ENCODE peak calls at places on chromosome 16, in four cellular contexts. L is type B pancreatic cell, Z is fibroblast of pulmonary artery, P is HFFc6. Q is an unnamed sample.

GRCh38 chr16:11493531-11493929 is 93.2 kb downstream of the LITAF start:
- DNase-seq in L (no peak), Z (no peak), P (no peak), Q (no peak)

GRCh38 chr16:55502801-55503366 is 6.0 kb upstream of the LPCAT2 start:
- DNase-seq in L (no peak), Z (peak), P (no peak), Q (no peak)

GRCh38 chr16:10981697-10982216 is 37.4 kb downstream of the CLEC16A start:
- DNase-seq in L (no peak), Z (no peak), P (peak), Q (no peak)

GRCh38 chr16:85908444-85908843 is 9.5 kb downstream of the IRF8 start:
- DNase-seq in L (no peak), Z (no peak), P (no peak), Q (no peak)

GRCh38 chr16:56793504-56793903 is 63.6 kb downstream of the NUP93 start:
- DNase-seq in L (no peak), Z (peak), P (peak), Q (no peak)

GRCh38 chr16:76668207-76668725 is 391.1 kb downstream of the CNTNAP4 start:
- DNase-seq in L (no peak), Z (no peak), P (no peak), Q (no peak)

GRCh38 chr16:88941051-88941932 is 35.7 kb downstream of the CBFA2T3 start:
- DNase-seq in L (no peak), Z (no peak), P (no peak), Q (no peak)

GRCh38 chr16:69934044-69934443 is 17.1 kb upstream of the CLEC18A start:
- DNase-seq in L (no peak), Z (no peak), P (no peak), Q (no peak)

GRCh38 chr16:80984124-80984892 is 22.4 kb downstream of the CMC2 start:
- DNase-seq in L (no peak), Z (no peak), P (no peak), Q (no peak)

GRCh38 chr16:50227120-50227519 is 39.2 kb upstream of the ADCY7 start:
- DNase-seq in L (no peak), Z (no peak), P (no peak), Q (no peak)

GRCh38 chr16:85253127-85253941 is 141.1 kb upstream of the CIBAR2 start:
- DNase-seq in L (peak), Z (peak), P (no peak), Q (no peak)

GRCh38 chr16:59950431-59950830 is 1216.3 kb upstream of the GOT2 start:
- DNase-seq in L (no peak), Z (no peak), P (no peak), Q (no peak)

GRCh38 chr16:79988721-79989220 is 388.2 kb upstream of the MAF start:
- DNase-seq in L (no peak), Z (no peak), P (no peak), Q (no peak)

GRCh38 chr16:66705790-66706505 is 9.4 kb upstream of the CMTM4 start:
- DNase-seq in L (no peak), Z (peak), P (peak), Q (no peak)

GRCh38 chr16:2969545-2970521 is 685 bp downstream of the PAQR4 start:
- DNase-seq in L (no peak), Z (peak), P (peak), Q (no peak)

GRCh38 chr16:83813818-83814653 is 6.3 kb downstream of the HSBP1 start:
- DNase-seq in L (no peak), Z (peak), P (peak), Q (peak)

GRCh38 chr16:53991181-53992056 is 287.5 kb downstream of the FTO start:
- DNase-seq in L (no peak), Z (peak), P (no peak), Q (peak)

GRCh38 chr16:80664226-80664625 is 123.4 kb downstream of the DYNLRB2 start:
- DNase-seq in L (no peak), Z (no peak), P (no peak), Q (no peak)